ENCODE peak calls at places on chromosome 22, in seven cellular contexts. One of them, this sample, is unnamed.

GRCh38 chr22:50678218-50678650 is 5.6 kb downstream of the SHANK3 start:
- DNase-seq in psoas muscle: no peak
- DNase-seq in CD4-positive, alpha-beta T cell: no peak
- DNase-seq in K562: no peak
- DNase-seq in heart left ventricle: no peak
- DNase-seq in stomach: peak
- DNase-seq in cardiac muscle cell: no peak
- DNase-seq in this sample: no peak

GRCh38 chr22:31637938-31638618 is 23.9 kb downstream of the PISD start:
- DNase-seq in CD4-positive, alpha-beta T cell: no peak
- DNase-seq in K562: no peak
- DNase-seq in stomach: no peak
- DNase-seq in psoas muscle: no peak
- DNase-seq in heart left ventricle: peak
- DNase-seq in cardiac muscle cell: peak
- DNase-seq in this sample: no peak

GRCh38 chr22:32661737-32662586 is 139.5 kb upstream of the TIMP3 start:
- DNase-seq in K562: no peak
- DNase-seq in stomach: no peak
- DNase-seq in psoas muscle: no peak
- DNase-seq in heart left ventricle: no peak
- DNase-seq in cardiac muscle cell: peak
- DNase-seq in CD4-positive, alpha-beta T cell: no peak
- DNase-seq in this sample: no peak

GRCh38 chr22:28989484-28989883 is 72.1 kb downstream of the C22orf31 start:
- DNase-seq in cardiac muscle cell: peak
- DNase-seq in CD4-positive, alpha-beta T cell: no peak
- DNase-seq in K562: no peak
- DNase-seq in heart left ventricle: no peak
- DNase-seq in psoas muscle: no peak
- DNase-seq in stomach: no peak
- DNase-seq in this sample: no peak

GRCh38 chr22:49960967-49961600 is 512 bp downstream of the PIM3 start:
- DNase-seq in heart left ventricle: peak
- DNase-seq in CD4-positive, alpha-beta T cell: peak
- DNase-seq in cardiac muscle cell: peak
- DNase-seq in stomach: peak
- DNase-seq in K562: peak
- DNase-seq in psoas muscle: peak
- DNase-seq in this sample: no peak

GRCh38 chr22:41768420-41768819 is 32.1 kb upstream of the CCDC134 start:
- DNase-seq in heart left ventricle: no peak
- DNase-seq in CD4-positive, alpha-beta T cell: no peak
- DNase-seq in cardiac muscle cell: peak
- DNase-seq in K562: no peak
- DNase-seq in stomach: no peak
- DNase-seq in psoas muscle: no peak
- DNase-seq in this sample: peak

GRCh38 chr22:43435851-43436535 is 24.2 kb downstream of the MPPED1 start:
- DNase-seq in cardiac muscle cell: no peak
- DNase-seq in stomach: peak
- DNase-seq in psoas muscle: no peak
- DNase-seq in K562: no peak
- DNase-seq in CD4-positive, alpha-beta T cell: no peak
- DNase-seq in heart left ventricle: no peak
- DNase-seq in this sample: no peak

GRCh38 chr22:20312396-20313191 is 7.3 kb downstream of the DGCR6L start:
- DNase-seq in CD4-positive, alpha-beta T cell: no peak
- DNase-seq in heart left ventricle: no peak
- DNase-seq in psoas muscle: no peak
- DNase-seq in K562: peak
- DNase-seq in stomach: peak
- DNase-seq in cardiac muscle cell: no peak
- DNase-seq in this sample: no peak

GRCh38 chr22:25496396-25497064 is 67.9 kb upstream of the GRK3 start:
- DNase-seq in CD4-positive, alpha-beta T cell: no peak
- DNase-seq in cardiac muscle cell: no peak
- DNase-seq in K562: no peak
- DNase-seq in psoas muscle: no peak
- DNase-seq in stomach: no peak
- DNase-seq in heart left ventricle: no peak
- DNase-seq in this sample: no peak

GRCh38 chr22:46547883-46548244 is 10.4 kb upstream of the CELSR1 start:
- DNase-seq in K562: no peak
- DNase-seq in psoas muscle: peak
- DNase-seq in stomach: no peak
- DNase-seq in heart left ventricle: peak
- DNase-seq in cardiac muscle cell: peak
- DNase-seq in CD4-positive, alpha-beta T cell: no peak
- DNase-seq in this sample: no peak

GRCh38 chr22:46547179-46547882 is 9.9 kb upstream of the CELSR1 start:
- DNase-seq in CD4-positive, alpha-beta T cell: no peak
- DNase-seq in K562: no peak
- DNase-seq in psoas muscle: peak
- DNase-seq in cardiac muscle cell: peak
- DNase-seq in stomach: no peak
- DNase-seq in heart left ventricle: peak
- DNase-seq in this sample: no peak

GRCh38 chr22:46545041-46545796 is 7.8 kb upstream of the CELSR1 start:
- DNase-seq in heart left ventricle: no peak
- DNase-seq in cardiac muscle cell: no peak
- DNase-seq in CD4-positive, alpha-beta T cell: no peak
- DNase-seq in K562: no peak
- DNase-seq in stomach: no peak
- DNase-seq in psoas muscle: peak
- DNase-seq in this sample: peak

GRCh38 chr22:46549565-46549840 is 12.1 kb upstream of the CELSR1 start:
- DNase-seq in CD4-positive, alpha-beta T cell: no peak
- DNase-seq in stomach: no peak
- DNase-seq in cardiac muscle cell: no peak
- DNase-seq in psoas muscle: no peak
- DNase-seq in K562: no peak
- DNase-seq in heart left ventricle: no peak
- DNase-seq in this sample: no peak

DNA sequence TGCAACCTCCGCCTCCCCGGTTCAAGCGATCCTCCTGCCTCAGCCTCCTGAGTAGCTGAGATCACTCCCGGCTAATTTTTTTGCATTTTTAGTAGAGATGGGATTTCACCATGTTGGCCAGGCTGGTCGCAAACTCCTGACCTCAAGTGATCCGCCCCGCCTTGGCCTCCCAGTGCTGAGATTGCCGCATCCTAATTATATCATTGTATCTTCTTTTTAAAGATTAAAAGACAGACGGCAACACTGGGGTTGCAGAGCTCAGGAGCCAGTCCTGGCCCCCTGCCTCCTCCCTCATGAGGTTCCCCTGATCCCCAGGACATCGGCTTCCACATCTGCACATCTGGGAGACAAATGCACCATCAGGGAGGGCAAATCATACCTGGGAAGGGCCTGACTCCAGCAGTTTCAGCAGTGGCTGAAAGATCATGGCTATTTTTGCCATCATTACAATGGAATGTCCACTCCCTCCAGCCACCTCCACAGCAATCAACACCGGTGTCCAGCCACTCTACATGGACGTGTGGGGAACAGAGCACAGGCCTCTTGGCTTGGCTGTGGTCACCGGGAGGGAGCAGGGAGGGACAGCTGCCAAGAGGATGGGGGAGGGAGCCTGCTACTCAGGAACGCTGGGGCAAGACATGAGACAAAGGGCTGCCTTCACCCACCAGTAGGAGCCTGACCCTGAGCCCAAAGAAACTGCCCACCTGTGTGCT is 9.2 kb upstream of the CELSR1 start:
- DNase-seq in psoas muscle: peak
- DNase-seq in stomach: peak
- DNase-seq in CD4-positive, alpha-beta T cell: no peak
- DNase-seq in cardiac muscle cell: peak
- DNase-seq in heart left ventricle: peak
- DNase-seq in K562: no peak
- DNase-seq in this sample: no peak
- H3K27ac ChIP-seq in psoas muscle: peak
- H3K27ac ChIP-seq in stomach: peak
- H3K27ac ChIP-seq in CD4-positive, alpha-beta T cell: no peak
- H3K27ac ChIP-seq in cardiac muscle cell: peak
- H3K27ac ChIP-seq in heart left ventricle: peak
- H3K27ac ChIP-seq in K562: no peak
- H3K27ac ChIP-seq in this sample: no peak

DNA sequence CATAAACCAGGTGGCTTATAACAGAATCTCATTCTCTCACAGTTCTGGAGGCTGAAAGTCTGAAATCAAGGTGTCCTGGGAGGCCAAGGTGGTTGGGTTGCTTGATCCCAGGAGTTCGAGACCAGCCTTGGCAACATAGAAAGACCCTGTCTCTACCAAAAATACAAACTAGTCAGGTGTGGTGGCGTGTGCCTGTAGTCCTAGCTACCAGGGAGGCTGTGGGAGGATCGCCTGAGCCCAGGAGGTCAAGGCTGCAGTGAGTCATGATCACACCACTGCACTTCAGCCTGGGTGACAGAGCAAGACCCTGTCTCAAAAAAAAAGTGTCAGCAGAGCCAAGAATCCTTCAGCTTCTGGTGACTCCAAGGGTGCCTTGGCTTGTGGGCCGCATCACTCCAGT is 8.9 kb upstream of the PRR5 start:
- DNase-seq in cardiac muscle cell: no peak
- DNase-seq in K562: no peak
- DNase-seq in stomach: no peak
- DNase-seq in psoas muscle: no peak
- DNase-seq in CD4-positive, alpha-beta T cell: no peak
- DNase-seq in heart left ventricle: no peak
- DNase-seq in this sample: no peak
- TF ChIP-seq CTCF in cardiac muscle cell: no peak
- TF ChIP-seq CTCF in K562: no peak
- TF ChIP-seq CTCF in stomach: no peak
- TF ChIP-seq CTCF in psoas muscle: no peak
- TF ChIP-seq CTCF in CD4-positive, alpha-beta T cell: no peak
- TF ChIP-seq CTCF in heart left ventricle: no peak
- TF ChIP-seq CTCF in this sample: no peak

GRCh38 chr22:40310081-40310770 is 36.1 kb upstream of the ADSL start:
- DNase-seq in CD4-positive, alpha-beta T cell: no peak
- DNase-seq in psoas muscle: no peak
- DNase-seq in heart left ventricle: no peak
- DNase-seq in cardiac muscle cell: peak
- DNase-seq in K562: no peak
- DNase-seq in stomach: no peak
- DNase-seq in this sample: no peak

GRCh38 chr22:40312050-40312449 is 34.2 kb upstream of the ADSL start:
- DNase-seq in CD4-positive, alpha-beta T cell: no peak
- DNase-seq in stomach: no peak
- DNase-seq in cardiac muscle cell: no peak
- DNase-seq in psoas muscle: no peak
- DNase-seq in K562: no peak
- DNase-seq in heart left ventricle: no peak
- DNase-seq in this sample: peak

GRCh38 chr22:40310771-40311120 is 35.6 kb upstream of the ADSL start:
- DNase-seq in psoas muscle: no peak
- DNase-seq in CD4-positive, alpha-beta T cell: no peak
- DNase-seq in cardiac muscle cell: no peak
- DNase-seq in heart left ventricle: no peak
- DNase-seq in K562: no peak
- DNase-seq in stomach: no peak
- DNase-seq in this sample: no peak

GRCh38 chr22:40308999-40309578 is 37.2 kb upstream of the ADSL start:
- DNase-seq in CD4-positive, alpha-beta T cell: no peak
- DNase-seq in psoas muscle: no peak
- DNase-seq in stomach: no peak
- DNase-seq in K562: no peak
- DNase-seq in heart left ventricle: no peak
- DNase-seq in cardiac muscle cell: no peak
- DNase-seq in this sample: no peak

GRCh38 chr22:40313007-40313406 is 33.3 kb upstream of the ADSL start:
- DNase-seq in stomach: no peak
- DNase-seq in psoas muscle: no peak
- DNase-seq in CD4-positive, alpha-beta T cell: no peak
- DNase-seq in cardiac muscle cell: no peak
- DNase-seq in heart left ventricle: no peak
- DNase-seq in K562: no peak
- DNase-seq in this sample: no peak
- H3K27ac ChIP-seq in stomach: peak
- H3K27ac ChIP-seq in psoas muscle: no peak
- H3K27ac ChIP-seq in CD4-positive, alpha-beta T cell: peak
- H3K27ac ChIP-seq in cardiac muscle cell: no peak
- H3K27ac ChIP-seq in heart left ventricle: no peak
- H3K27ac ChIP-seq in K562: no peak
- H3K27ac ChIP-seq in this sample: no peak

GRCh38 chr22:48944433-48944755 is 883.3 kb downstream of the BRD1 start:
- DNase-seq in psoas muscle: no peak
- DNase-seq in cardiac muscle cell: no peak
- DNase-seq in stomach: peak
- DNase-seq in heart left ventricle: no peak
- DNase-seq in K562: no peak
- DNase-seq in CD4-positive, alpha-beta T cell: no peak
- DNase-seq in this sample: no peak

GRCh38 chr22:48941903-48942625 is 885.6 kb downstream of the BRD1 start:
- DNase-seq in stomach: peak
- DNase-seq in K562: no peak
- DNase-seq in cardiac muscle cell: no peak
- DNase-seq in psoas muscle: no peak
- DNase-seq in heart left ventricle: no peak
- DNase-seq in CD4-positive, alpha-beta T cell: no peak
- DNase-seq in this sample: no peak

GRCh38 chr22:48944756-48945620 is 882.7 kb downstream of the BRD1 start:
- DNase-seq in stomach: peak
- DNase-seq in heart left ventricle: no peak
- DNase-seq in psoas muscle: no peak
- DNase-seq in cardiac muscle cell: no peak
- DNase-seq in K562: no peak
- DNase-seq in CD4-positive, alpha-beta T cell: no peak
- DNase-seq in this sample: no peak

GRCh38 chr22:48942698-48943566 is 884.7 kb downstream of the BRD1 start:
- DNase-seq in CD4-positive, alpha-beta T cell: no peak
- DNase-seq in stomach: peak
- DNase-seq in heart left ventricle: no peak
- DNase-seq in psoas muscle: no peak
- DNase-seq in K562: no peak
- DNase-seq in cardiac muscle cell: no peak
- DNase-seq in this sample: no peak

DNA sequence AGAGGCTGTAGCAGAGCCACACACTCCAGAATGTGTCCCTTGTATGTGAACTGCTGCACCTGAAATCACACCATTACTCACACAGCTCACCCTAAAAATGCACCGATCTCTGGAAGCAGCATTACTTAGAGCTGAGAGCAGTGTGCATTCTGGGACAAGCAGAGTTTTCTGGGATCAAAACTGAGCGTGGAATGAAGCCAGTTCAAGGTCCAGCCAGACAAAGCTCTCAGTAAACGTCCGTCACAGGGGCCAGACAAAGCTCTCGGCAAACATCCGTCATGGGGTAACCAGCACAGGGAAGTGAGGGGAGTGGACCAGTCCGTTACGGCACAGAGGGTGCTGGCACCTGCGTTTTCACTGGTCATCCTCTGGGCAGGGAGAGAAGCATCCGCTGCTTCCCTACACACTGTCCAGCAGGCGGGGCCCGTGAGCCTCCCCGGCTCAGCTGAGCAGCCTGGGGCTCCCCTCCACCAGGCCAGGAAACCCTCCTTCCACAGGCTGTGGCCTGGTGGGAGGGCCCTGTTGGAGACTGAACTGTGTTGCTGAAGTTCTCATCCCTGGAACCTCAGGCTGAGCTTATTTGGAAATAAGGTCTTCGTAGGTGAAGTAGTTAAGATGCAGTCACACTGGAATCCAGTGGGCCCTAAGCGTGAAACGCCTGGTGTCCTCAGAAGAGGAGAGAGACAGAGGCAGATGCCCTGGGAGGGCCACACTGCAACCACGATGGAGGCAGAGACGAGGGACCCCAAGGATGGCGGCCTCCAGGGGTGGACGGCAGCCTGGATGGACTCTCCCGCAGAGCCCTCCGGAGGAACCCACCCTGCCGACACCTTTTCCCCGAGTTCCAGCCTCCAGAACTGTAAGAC is 883.9 kb downstream of the BRD1 start:
- DNase-seq in cardiac muscle cell: no peak
- DNase-seq in stomach: peak
- DNase-seq in K562: peak
- DNase-seq in psoas muscle: no peak
- DNase-seq in heart left ventricle: no peak
- DNase-seq in CD4-positive, alpha-beta T cell: no peak
- DNase-seq in this sample: peak
- TF ChIP-seq CTCF in cardiac muscle cell: no peak
- TF ChIP-seq CTCF in stomach: no peak
- TF ChIP-seq CTCF in K562: peak
- TF ChIP-seq CTCF in psoas muscle: peak
- TF ChIP-seq CTCF in heart left ventricle: peak
- TF ChIP-seq CTCF in CD4-positive, alpha-beta T cell: no peak
- TF ChIP-seq CTCF in this sample: peak

This sample was measured in A673.